ENCODE peak calls at places on chromosomes 13 and 19, in nine cellular contexts. Y is SK-N-MC; O is activated CD4-positive, alpha-beta T cell treated with anti-CD3 and anti-CD28 coated beads, Interleukin-2, amount 50 U/mL, for 48 hours; N is hippocampal formation; Z is renal cortical epithelial cell; T is dermis microvascular lymphatic vessel endothelial cell; W is osteocyte; X is NCI-H1694 treated with DMSO at 0.1 percent for 48 hours; E is left ventricle myocardium inferior. A is an unnamed sample.

GRCh38 chr13:25372275-25373081 is 704 bp downstream of the ATP8A2 start:
- DNase-seq in Z (no peak), E (no peak), W (no peak), X (no peak), Y (no peak), T (no peak), N (no peak), O (no peak), A (no peak)

GRCh38 chr13:106468207-106468606 is 67.3 kb downstream of the EFNB2 start:
- DNase-seq in T (no peak), O (no peak), X (no peak), E (peak), W (no peak), Y (no peak), Z (no peak), N (peak), A (no peak)

GRCh38 chr13:113915012-113915763 is 51.3 kb upstream of the GAS6 start:
- DNase-seq in N (no peak), X (no peak), T (no peak), E (no peak), Y (no peak), Z (no peak), O (no peak), W (peak), A (no peak)

GRCh38 chr13:49213997-49214916 is 5.9 kb upstream of the MLNR start:
- DNase-seq in Z (peak), O (no peak), N (no peak), T (no peak), W (no peak), E (no peak), Y (no peak), X (no peak), A (no peak)

GRCh38 chr13:35086667-35087066 is 144.6 kb downstream of the NBEA start:
- DNase-seq in Y (no peak), E (no peak), N (no peak), Z (peak), O (no peak), X (no peak), W (no peak), T (no peak), A (peak)

GRCh38 chr13:110012102-110012739 is 225.8 kb upstream of the IRS2 start:
- DNase-seq in Z (peak), W (no peak), Y (no peak), O (no peak), N (no peak), E (no peak), T (peak), X (no peak), A (peak)

GRCh38 chr13:111382877-111383276 is 62.4 kb downstream of the TEX29 start:
- DNase-seq in O (no peak), T (no peak), E (no peak), Y (no peak), W (peak), X (no peak), N (no peak), Z (no peak), A (no peak)

GRCh38 chr19:56699552-56699951 is 28.0 kb upstream of the ZNF835 start:
- DNase-seq in E (no peak), X (no peak), N (no peak), O (no peak), Z (no peak), T (no peak), W (no peak), Y (no peak), A (no peak)

GRCh38 chr19:28012361-28012760 is 1200.6 kb downstream of the UQCRFS1 start:
- DNase-seq in X (no peak), E (no peak), T (no peak), W (no peak), N (no peak), Y (no peak), O (no peak), Z (no peak), A (no peak)

GRCh38 chr19:47456721-47457478 is 14.8 kb downstream of the SLC8A2 start:
- DNase-seq in O (no peak), X (no peak), W (no peak), Y (no peak), N (no peak), Z (no peak), E (no peak), T (no peak), A (no peak)

GRCh38 chr13:114068723-114069322 is 63.6 kb downstream of the RASA3 start:
- DNase-seq in Y (no peak), E (no peak), T (peak), N (no peak), W (no peak), X (no peak), O (no peak), Z (peak), A (peak)

GRCh38 chr19:47315125-47315821 is 5.6 kb downstream of the C5AR1 start:
- DNase-seq in Y (no peak), Z (peak), T (peak), O (peak), E (peak), X (no peak), W (no peak), N (no peak), A (peak)

GRCh38 chr19:52689804-52690394 is 44.9 kb downstream of the ZNF611 start:
- DNase-seq in E (peak), O (peak), W (peak), Y (no peak), N (no peak), X (no peak), T (no peak), Z (no peak), A (no peak)

GRCh38 chr13:48496796-48497195 is 36.1 kb downstream of the RCBTB2 start:
- DNase-seq in W (no peak), O (no peak), X (no peak), N (no peak), Y (no peak), T (no peak), Z (no peak), E (no peak), A (no peak)

GRCh38 chr13:100197591-100198365 is 108.9 kb downstream of the PCCA start:
- DNase-seq in W (no peak), T (no peak), Y (no peak), O (no peak), X (no peak), Z (peak), E (no peak), N (no peak), A (no peak)

GRCh38 chr19:5968431-5969373 is 9.2 kb downstream of the RANBP3 start:
- DNase-seq in O (no peak), Y (no peak), W (no peak), N (no peak), X (no peak), Z (no peak), E (no peak), T (peak), A (no peak)

GRCh38 chr13:59343993-59344780 is 819.5 kb downstream of the DIAPH3 start:
- DNase-seq in O (no peak), X (no peak), E (no peak), Z (no peak), Y (no peak), W (no peak), T (no peak), N (no peak), A (no peak)

GRCh38 chr19:31289381-31289880 is 59.8 kb downstream of the TSHZ3 start:
- DNase-seq in E (no peak), N (no peak), T (no peak), O (no peak), X (no peak), W (no peak), Z (no peak), Y (no peak), A (no peak)

GRCh38 chr19:55088543-55089265 is 13.0 kb downstream of the EPS8L1 start:
- DNase-seq in X (peak), N (no peak), W (peak), T (peak), E (peak), Z (peak), O (peak), Y (no peak), A (peak)

GRCh38 chr19:55283548-55284393 is at the start of gene BRSK1:
- DNase-seq in O (peak), Y (no peak), T (no peak), N (peak), Z (no peak), E (peak), W (no peak), X (peak), A (peak)

GRCh38 chr13:46896346-46897138 is at the start of gene HTR2A:
- DNase-seq in W (no peak), X (peak), Y (peak), Z (peak), O (no peak), T (no peak), N (no peak), E (peak), A (peak)

GRCh38 chr19:36265064-36265463 is 50.2 kb downstream of the ZNF146 start:
- DNase-seq in Z (no peak), Y (no peak), E (peak), W (no peak), X (no peak), T (no peak), O (no peak), N (no peak), A (no peak)

GRCh38 chr19:4229179-4229931 is at the start of gene EBI3:
- DNase-seq in Z (peak), T (peak), X (no peak), W (peak), O (peak), E (peak), Y (no peak), N (no peak), A (peak)

GRCh38 chr19:39474139-39474620 is 6.5 kb upstream of the TIMM50 start:
- DNase-seq in N (no peak), W (peak), O (peak), Y (no peak), T (peak), X (peak), E (peak), Z (no peak), A (peak)

GRCh38 chr19:51316688-51317087 is 5.2 kb downstream of the IGLON5 start:
- DNase-seq in X (no peak), W (no peak), E (no peak), Z (no peak), T (no peak), N (no peak), O (no peak), Y (no peak), A (no peak)